ENCODE peak calls at places on chromosomes 16 and 17, in nine cellular contexts. M is hepatocyte, Z is SK-N-SH, H is GM23338, P is neural progenitor cell, C is PC-3, J is OCI-LY7, B is GM23248, K is HCT116. V is an unnamed sample.

GRCh38 chr17:3961564-3962047 is 2.6 kb downstream of the ATP2A3 start:
- DNase-seq in J (peak), C (no peak), H (no peak), Z (no peak), P (no peak), B (no peak), K (no peak), M (no peak), V (peak)

GRCh38 chr17:7263071-7263800 is 958 bp upstream of the CLDN7 start:
- DNase-seq in M (peak), J (no peak), P (peak), C (peak), K (peak), H (peak), B (no peak), Z (peak), V (no peak)

GRCh38 chr17:67629963-67630320 is 87.8 kb upstream of the NOL11 start:
- DNase-seq in J (peak), C (peak), K (peak), M (no peak), B (peak), H (peak), P (peak), Z (peak), V (peak)

GRCh38 chr17:54907385-54907784 is 6.7 kb downstream of the TOM1L1 start:
- DNase-seq in J (no peak), M (peak), Z (no peak), P (no peak), C (no peak), H (no peak), B (no peak), K (no peak), V (no peak)

GRCh38 chr17:76727745-76728456 is 1.3 kb downstream of the METTL23 start:
- DNase-seq in H (no peak), J (peak), P (no peak), B (peak), Z (no peak), M (no peak), K (no peak), C (no peak), V (peak)

GRCh38 chr17:44976198-44976597 is 8.1 kb upstream of the C1QL1 start:
- DNase-seq in P (no peak), C (no peak), M (no peak), Z (no peak), B (no peak), H (no peak), J (no peak), K (no peak), V (no peak)

GRCh38 chr16:81810361-81810760 is 31.3 kb downstream of the PLCG2 start:
- DNase-seq in K (no peak), B (no peak), C (no peak), P (no peak), Z (no peak), M (no peak), H (no peak), J (no peak), V (peak)

GRCh38 chr17:56659622-56660021 is 66.1 kb downstream of the NOG start:
- DNase-seq in J (no peak), K (no peak), C (no peak), B (no peak), M (no peak), Z (no peak), P (no peak), H (no peak), V (no peak)

GRCh38 chr16:276360-277077 is 775 bp upstream of the RGS11 start:
- DNase-seq in C (no peak), J (no peak), H (no peak), B (no peak), K (no peak), M (no peak), P (no peak), Z (no peak), V (no peak)

GRCh38 chr16:74991268-74991592 is 6.3 kb upstream of the WDR59 start:
- DNase-seq in P (no peak), H (no peak), J (no peak), B (no peak), C (no peak), M (no peak), K (no peak), Z (no peak), V (no peak)

GRCh38 chr16:84700518-84701277 is 898 bp downstream of the USP10 start:
- DNase-seq in B (peak), C (peak), P (peak), J (peak), Z (peak), H (peak), K (no peak), M (peak), V (peak)

GRCh38 chr17:36939059-36939943 is 2.0 kb downstream of the LHX1 start:
- DNase-seq in P (peak), H (no peak), K (no peak), Z (no peak), J (no peak), M (no peak), C (no peak), B (no peak), V (no peak)

GRCh38 chr16:80619824-80620223 is 79.0 kb downstream of the DYNLRB2 start:
- DNase-seq in M (peak), J (no peak), C (peak), H (no peak), P (no peak), K (no peak), B (no peak), Z (no peak), V (no peak)

GRCh38 chr17:55642741-55643140 is 79.9 kb downstream of the TMEM100 start:
- DNase-seq in Z (no peak), B (no peak), J (no peak), K (no peak), M (no peak), C (no peak), P (no peak), H (no peak), V (no peak)

GRCh38 chr17:41527076-41528023 is 758 bp downstream of the KRT19 start:
- DNase-seq in Z (no peak), C (no peak), P (peak), M (peak), J (no peak), B (peak), K (no peak), H (peak), V (no peak)

GRCh38 chr17:49637050-49637449 is 40.8 kb downstream of the SPOP start:
- DNase-seq in H (no peak), C (peak), Z (no peak), M (no peak), P (no peak), J (no peak), B (peak), K (no peak), V (no peak)

GRCh38 chr17:70239391-70239826 is 70.1 kb downstream of the KCNJ2 start:
- DNase-seq in M (no peak), C (no peak), H (no peak), Z (no peak), J (no peak), P (no peak), B (no peak), K (no peak), V (no peak)

GRCh38 chr16:23771642-23772041 is 16.8 kb downstream of the CHP2 start:
- DNase-seq in K (no peak), P (no peak), H (no peak), C (no peak), Z (no peak), B (no peak), M (no peak), J (no peak), V (no peak)

GRCh38 chr17:56973520-56973919 is 4.4 kb upstream of the SCPEP1 start:
- DNase-seq in C (peak), P (no peak), B (peak), H (no peak), J (no peak), Z (no peak), M (no peak), K (no peak), V (no peak)

GRCh38 chr16:72110662-72111615 is 17.3 kb downstream of the DHX38 start:
- DNase-seq in C (no peak), B (no peak), Z (no peak), H (no peak), K (no peak), P (no peak), M (no peak), J (no peak), V (no peak)

GRCh38 chr17:76791053-76791980 is 53.4 kb downstream of the MFSD11 start:
- DNase-seq in B (peak), K (no peak), M (peak), J (peak), Z (peak), P (no peak), C (peak), H (no peak), V (peak)

GRCh38 chr17:27456681-27457404 is 595 bp downstream of the KSR1 start:
- DNase-seq in C (no peak), J (no peak), H (peak), B (peak), Z (peak), M (peak), K (no peak), P (peak), V (no peak)

GRCh38 chr17:8965394-8966168 is at the start of gene PIK3R5:
- DNase-seq in B (no peak), P (peak), M (peak), Z (peak), C (no peak), K (no peak), H (peak), J (peak), V (no peak)

GRCh38 chr16:49009204-49009603 is 272.4 kb downstream of the CBLN1 start:
- DNase-seq in B (no peak), K (no peak), Z (no peak), C (no peak), M (no peak), H (no peak), J (no peak), P (no peak), V (no peak)

GRCh38 chr17:32805029-32805976 is 71.6 kb downstream of the MYO1D start:
- DNase-seq in Z (no peak), C (peak), B (peak), H (no peak), M (no peak), J (no peak), P (no peak), K (no peak), V (no peak)

GRCh38 chr16:77246160-77246559 is 47.0 kb downstream of the SYCE1L start:
- DNase-seq in K (no peak), C (no peak), P (no peak), M (no peak), Z (no peak), H (no peak), J (no peak), B (no peak), V (no peak)

GRCh38 chr17:32010114-32010513 is 2.9 kb downstream of the LRRC37B start:
- DNase-seq in B (no peak), Z (no peak), P (no peak), M (no peak), K (no peak), H (no peak), J (no peak), C (no peak), V (no peak)

GRCh38 chr17:36933174-36934143 is 3.8 kb upstream of the LHX1 start:
- DNase-seq in H (peak), K (no peak), Z (peak), B (no peak), J (no peak), M (no peak), C (no peak), P (peak), V (no peak)

GRCh38 chr17:76080207-76080933 is 1.4 kb downstream of the ZACN start:
- DNase-seq in H (peak), M (no peak), C (no peak), B (no peak), Z (peak), J (no peak), K (no peak), P (peak), V (no peak)

GRCh38 chr16:56258508-56259424 is 67.5 kb downstream of the GNAO1 start:
- DNase-seq in H (no peak), K (no peak), B (no peak), M (no peak), C (no peak), P (no peak), J (no peak), Z (no peak), V (no peak)

GRCh38 chr16:65745-66144 is 6.7 kb downstream of the RHBDF1 start:
- DNase-seq in Z (peak), B (peak), K (peak), M (peak), C (peak), P (peak), J (peak), H (peak), V (peak)

GRCh38 chr17:72191356-72191755 is 70.5 kb downstream of the SOX9 start:
- DNase-seq in B (no peak), M (no peak), Z (no peak), J (no peak), P (no peak), K (no peak), H (no peak), C (no peak), V (no peak)

GRCh38 chr17:31654936-31655335 is 204.1 kb downstream of the COPRS start:
- DNase-seq in C (peak), K (no peak), Z (no peak), J (no peak), P (no peak), H (no peak), B (no peak), M (no peak), V (no peak)

GRCh38 chr16:53502331-53503269 is at the start of gene AKTIP:
- DNase-seq in H (peak), B (peak), Z (peak), M (peak), J (peak), C (peak), P (peak), K (no peak), V (peak)

GRCh38 chr16:18803569-18804462 is 2.5 kb upstream of the ARL6IP1 start:
- DNase-seq in B (peak), M (no peak), Z (no peak), H (no peak), J (peak), C (peak), K (no peak), P (no peak), V (no peak)

GRCh38 chr17:60164164-60164563 is 14.4 kb downstream of the CA4 start:
- DNase-seq in Z (no peak), J (no peak), M (no peak), H (no peak), K (no peak), C (no peak), B (no peak), P (no peak), V (no peak)

GRCh38 chr17:60164697-60165096 is 14.9 kb downstream of the CA4 start:
- DNase-seq in B (no peak), J (no peak), Z (no peak), K (no peak), H (no peak), M (no peak), P (no peak), C (no peak), V (no peak)

GRCh38 chr17:60167095-60167741 is 17.4 kb downstream of the CA4 start:
- DNase-seq in P (no peak), J (no peak), M (no peak), K (no peak), B (no peak), Z (no peak), C (peak), H (no peak), V (no peak)

GRCh38 chr17:60165223-60165622 is 15.4 kb downstream of the CA4 start:
- DNase-seq in C (no peak), B (no peak), J (no peak), Z (no peak), M (no peak), K (no peak), P (no peak), H (no peak), V (no peak)

GRCh38 chr17:60165976-60166375 is 16.2 kb downstream of the CA4 start:
- DNase-seq in M (peak), Z (no peak), H (no peak), J (no peak), C (no peak), K (no peak), B (no peak), P (no peak), V (peak)
- TF ChIP-seq EZH2phosphoT487 in M (no peak), Z (no peak), H (no peak), J (no peak), C (no peak), K (no peak), B (no peak), P (no peak), V (no peak)

GRCh38 chr16:50203681-50204080 is 50.6 kb downstream of the TENT4B start:
- DNase-seq in H (no peak), B (no peak), P (no peak), C (no peak), M (no peak), J (no peak), K (no peak), Z (no peak), V (no peak)
- TF ChIP-seq EZH2phosphoT487 in H (no peak), B (no peak), P (no peak), C (no peak), M (no peak), J (no peak), K (no peak), Z (no peak), V (no peak)

GRCh38 chr16:68309798-68310197 is 948 bp downstream of the SLC7A6OS start:
- DNase-seq in P (no peak), B (no peak), H (no peak), J (peak), K (no peak), Z (no peak), M (no peak), C (no peak), V (peak)

GRCh38 chr16:68311316-68311620 is 449 bp downstream of the PRMT7 start:
- DNase-seq in C (peak), B (peak), P (no peak), Z (no peak), K (no peak), J (no peak), M (no peak), H (peak), V (peak)

GRCh38 chr16:68310441-68311315 is at the start of the genes PRMT7 and SLC7A6OS:
- DNase-seq in J (peak), M (peak), B (peak), K (peak), Z (peak), P (peak), H (peak), C (peak), V (peak)

DNA sequence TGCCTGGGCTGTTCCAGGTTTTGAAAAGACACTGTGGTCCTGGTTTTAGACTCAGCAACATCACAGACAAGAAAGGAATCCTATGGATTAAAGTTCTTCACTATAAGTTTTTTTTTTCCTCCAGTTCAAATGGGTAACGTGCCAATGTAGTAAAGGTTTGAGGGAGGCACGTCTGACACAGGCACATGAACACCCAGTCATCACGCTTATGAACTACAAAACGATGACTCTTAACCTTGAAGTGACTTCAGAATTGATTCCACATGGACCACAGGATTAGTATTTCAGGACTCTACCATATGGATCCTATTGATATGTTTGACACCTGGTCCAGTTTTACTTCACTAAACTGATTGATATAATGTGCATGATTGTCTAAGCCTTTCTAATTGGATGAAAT is 2.3 kb downstream of the PRMT7 start:
- DNase-seq in J (no peak), Z (no peak), B (peak), H (no peak), P (no peak), K (no peak), M (no peak), C (no peak), V (no peak)
- TF ChIP-seq EZH2phosphoT487 in J (no peak), Z (no peak), B (no peak), H (no peak), P (no peak), K (no peak), M (no peak), C (no peak), V (no peak)

GRCh38 chr16:6335072-6335471 is 997.6 kb upstream of the RBFOX1 start:
- DNase-seq in B (peak), C (peak), H (peak), K (no peak), Z (peak), J (peak), M (peak), P (peak), V (no peak)
- TF ChIP-seq EZH2phosphoT487 in B (no peak), C (no peak), H (no peak), K (no peak), Z (no peak), J (no peak), M (no peak), P (no peak), V (no peak)

DNA sequence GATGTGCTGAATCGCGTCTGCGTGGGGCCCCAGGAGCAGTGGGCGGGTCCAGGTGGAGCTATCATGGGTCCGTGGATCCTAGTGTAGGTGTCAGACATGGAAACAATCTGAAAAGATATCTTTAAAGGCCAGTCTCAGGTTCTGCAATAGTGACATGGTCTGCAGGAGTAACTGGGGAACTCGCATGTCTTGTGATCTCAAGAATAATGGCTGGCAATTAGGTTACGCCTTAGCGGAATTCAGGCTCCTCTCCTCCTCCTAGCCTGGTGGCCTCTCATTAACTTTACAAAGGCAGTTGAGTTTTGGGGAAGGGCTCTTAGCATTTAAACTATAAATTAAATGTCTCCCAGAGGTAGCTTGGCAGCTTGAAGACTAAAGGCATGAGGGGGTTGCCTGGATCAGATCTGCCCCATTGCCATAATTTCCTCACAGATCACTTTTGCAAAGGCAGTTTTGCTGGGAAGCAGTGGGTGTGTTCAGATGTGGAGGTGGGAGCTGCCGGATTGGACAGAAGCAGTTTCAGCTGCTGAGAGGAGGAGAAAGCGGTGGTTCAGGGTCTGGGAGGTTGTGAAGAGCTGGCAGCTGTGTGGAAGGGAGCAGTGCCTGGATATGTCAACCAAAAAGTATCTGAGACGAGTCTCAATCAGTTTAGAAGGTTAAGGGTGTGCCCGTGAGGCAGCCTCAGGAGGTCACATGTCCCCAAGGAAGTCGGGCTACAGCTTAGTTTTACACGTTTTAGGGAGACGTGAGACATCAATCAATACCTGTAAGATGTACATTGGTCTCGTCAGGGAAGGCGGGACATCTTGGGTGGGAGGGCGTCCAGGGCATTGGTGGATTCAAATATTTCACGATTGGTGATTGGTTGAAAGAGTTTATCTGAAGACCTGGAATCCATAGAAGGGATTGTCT is 2.7 kb downstream of the TBCD start:
- DNase-seq in B (no peak), M (no peak), C (no peak), K (peak), P (peak), H (peak), J (peak), Z (no peak), V (no peak)
- TF ChIP-seq EZH2phosphoT487 in B (no peak), M (no peak), C (no peak), K (no peak), P (no peak), H (no peak), J (no peak), Z (no peak), V (no peak)

GRCh38 chr16:12162151-12162559 is 185.6 kb downstream of the SNX29 start:
- DNase-seq in M (no peak), J (no peak), Z (no peak), H (no peak), B (no peak), C (no peak), P (no peak), K (no peak), V (no peak)
- TF ChIP-seq EZH2phosphoT487 in M (no peak), J (no peak), Z (no peak), H (no peak), B (no peak), C (no peak), P (no peak), K (no peak), V (no peak)

GRCh38 chr16:89407925-89408300 is 82.4 kb downstream of the ANKRD11 start:
- DNase-seq in H (no peak), C (no peak), Z (no peak), K (no peak), J (no peak), M (peak), P (no peak), B (peak), V (no peak)
- TF ChIP-seq EZH2phosphoT487 in H (no peak), C (no peak), Z (no peak), K (no peak), J (no peak), M (no peak), P (no peak), B (no peak), V (no peak)

GRCh38 chr17:47717845-47718621 is 15.0 kb upstream of the TBX21 start:
- DNase-seq in M (no peak), C (peak), Z (no peak), J (no peak), B (peak), P (no peak), H (no peak), K (no peak), V (no peak)

GRCh38 chr17:47718634-47719405 is 14.2 kb upstream of the TBX21 start:
- DNase-seq in M (no peak), J (no peak), C (no peak), H (no peak), K (no peak), B (no peak), P (no peak), Z (no peak), V (no peak)

GRCh38 chr17:47720196-47720595 is 12.8 kb upstream of the TBX21 start:
- DNase-seq in C (no peak), P (no peak), H (no peak), K (no peak), B (no peak), J (no peak), Z (no peak), M (no peak), V (no peak)

GRCh38 chr17:47720754-47721533 is 12.1 kb upstream of the TBX21 start:
- DNase-seq in B (peak), Z (peak), J (no peak), H (peak), M (peak), C (peak), K (peak), P (peak), V (no peak)

GRCh38 chr17:47719411-47720152 is 13.5 kb upstream of the TBX21 start:
- DNase-seq in H (no peak), K (no peak), J (no peak), M (no peak), Z (no peak), B (peak), P (no peak), C (peak), V (peak)
- TF ChIP-seq EZH2phosphoT487 in H (no peak), K (no peak), J (no peak), M (no peak), Z (no peak), B (no peak), P (no peak), C (no peak), V (no peak)

V was measured in MM.1S.